ENCODE peak calls at places on chromosome 22, in nine cellular contexts. L, H, J, W, K, B, P, M and C are unnamed samples.
A peak's percentile ranks its signal among the peaks of the same experiment; 100 is the strongest.

GRCh38 chr22:46586123-46586519 is 34.1 kb upstream of the GRAMD4 start:
- DNase-seq in L (no peak), H (no peak), J (no peak), W (peak; percentile 17), K (no peak), B (no peak), P (no peak), M (no peak), C (no peak)

GRCh38 chr22:39212721-39213376 is 31.9 kb downstream of the PDGFB start:
- DNase-seq in L (no peak), H (no peak), J (no peak), W (no peak), K (no peak), B (no peak), P (no peak), M (peak; percentile 56), C (peak; percentile 37)

GRCh38 chr22:19442166-19442565 is 5.3 kb downstream of the C22orf39 start:
- DNase-seq in L (no peak), H (no peak), J (no peak), W (no peak), K (no peak), B (no peak), P (no peak), M (no peak), C (no peak)

GRCh38 chr22:46684706-46685105 is 53.3 kb downstream of the CERK start:
- DNase-seq in L (no peak), H (peak; percentile 51), J (no peak), W (no peak), K (no peak), B (no peak), P (no peak), M (no peak), C (no peak)

GRCh38 chr22:30947821-30948454 is 20.6 kb downstream of the MORC2 start:
- DNase-seq in L (no peak), H (no peak), J (peak; percentile 36), W (no peak), K (peak; percentile 15), B (peak; percentile 70), P (no peak), M (no peak), C (peak; percentile 70)

GRCh38 chr22:29334696-29335344 is 19.3 kb upstream of the RASL10A start:
- DNase-seq in L (no peak), H (no peak), J (no peak), W (no peak), K (no peak), B (no peak), P (no peak), M (no peak), C (no peak)

GRCh38 chr22:19844423-19845368 is 10.0 kb downstream of the GNB1L start:
- DNase-seq in L (peak; percentile 61), H (no peak), J (no peak), W (peak; percentile 58), K (no peak), B (peak; percentile 40), P (no peak), M (no peak), C (peak; percentile 50)

GRCh38 chr22:30432096-30432495 is 6.5 kb downstream of the MTFP1 start:
- DNase-seq in L (no peak), H (no peak), J (no peak), W (no peak), K (no peak), B (no peak), P (no peak), M (no peak), C (no peak)

GRCh38 chr22:26975381-26975780 is 318.0 kb downstream of the MIAT start:
- DNase-seq in L (no peak), H (no peak), J (no peak), W (no peak), K (no peak), B (no peak), P (no peak), M (no peak), C (peak; percentile 22)

GRCh38 chr22:26977741-26978140 is 320.4 kb downstream of the MIAT start:
- DNase-seq in L (no peak), H (no peak), J (no peak), W (no peak), K (peak; percentile 20), B (no peak), P (no peak), M (no peak), C (no peak)

GRCh38 chr22:26979294-26979693 is 321.9 kb downstream of the MIAT start:
- DNase-seq in L (no peak), H (no peak), J (no peak), W (no peak), K (no peak), B (no peak), P (no peak), M (no peak), C (no peak)

GRCh38 chr22:26974914-26975313 is 317.5 kb downstream of the MIAT start:
- DNase-seq in L (no peak), H (no peak), J (no peak), W (no peak), K (no peak), B (no peak), P (no peak), M (no peak), C (no peak)

DNA sequence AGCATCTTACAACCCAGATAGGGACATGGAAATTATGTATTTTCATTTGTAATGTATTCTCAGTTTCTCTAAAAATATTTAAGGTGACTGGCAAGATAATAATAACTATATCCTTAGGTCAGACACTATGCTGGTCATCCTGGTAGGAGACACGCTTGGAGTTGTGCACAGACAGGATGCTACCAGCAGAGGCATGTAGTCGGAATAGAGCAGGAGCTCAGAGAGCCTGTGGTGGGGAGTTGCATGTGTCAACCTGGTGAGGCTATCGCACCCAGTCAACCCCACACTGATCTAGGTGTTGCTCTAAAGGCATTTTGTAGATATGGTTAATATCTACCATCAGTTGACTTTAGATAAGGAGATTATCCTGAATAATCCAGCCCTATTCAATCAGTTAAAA is 318.5 kb downstream of the MIAT start:
- DNase-seq in L (no peak), H (no peak), J (no peak), W (no peak), K (no peak), B (no peak), P (no peak), M (no peak), C (no peak)
- TF ChIP-seq CTCF in L (no peak), H (no peak), J (no peak), W (no peak), K (no peak), B (no peak), P (no peak), M (no peak), C (no peak)

GRCh38 chr22:44407404-44408226 is 90.4 kb downstream of the RTL6 start:
- DNase-seq in L (peak; percentile 33), H (no peak), J (no peak), W (no peak), K (no peak), B (no peak), P (no peak), M (no peak), C (no peak)

GRCh38 chr22:44410396-44411056 is 87.5 kb downstream of the RTL6 start:
- DNase-seq in L (peak; percentile 43), H (no peak), J (no peak), W (no peak), K (no peak), B (no peak), P (no peak), M (no peak), C (peak; percentile 52)

GRCh38 chr22:44408227-44409192 is 89.5 kb downstream of the RTL6 start:
- DNase-seq in L (peak; percentile 20), H (no peak), J (no peak), W (no peak), K (no peak), B (no peak), P (no peak), M (no peak), C (no peak)

GRCh38 chr22:44409691-44410316 is 88.2 kb downstream of the RTL6 start:
- DNase-seq in L (peak; percentile 37), H (no peak), J (no peak), W (no peak), K (no peak), B (no peak), P (no peak), M (no peak), C (no peak)

DNA sequence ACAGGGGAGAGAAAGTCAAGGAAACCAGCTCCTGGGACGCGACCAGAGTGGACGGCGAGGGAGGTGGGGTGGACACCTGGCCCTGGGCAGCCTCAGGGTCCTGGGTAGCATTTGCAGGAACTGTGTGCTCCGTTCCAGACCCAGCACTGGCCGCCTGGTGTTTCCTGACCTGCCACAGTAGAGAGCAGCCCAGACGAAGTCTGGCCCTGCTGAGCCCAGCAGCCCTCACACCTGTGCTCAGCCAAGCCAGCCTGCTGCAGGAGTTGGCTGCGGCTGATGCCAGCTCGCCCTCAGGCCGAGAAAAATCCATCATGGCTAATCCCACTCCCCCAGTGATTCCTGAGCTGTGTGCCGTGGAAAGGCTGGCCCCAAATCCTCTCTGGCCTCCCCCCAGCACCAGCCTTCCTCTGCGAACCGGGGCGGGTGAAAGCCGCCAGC is 88.8 kb downstream of the RTL6 start:
- DNase-seq in L (peak; percentile 33), H (no peak), J (no peak), W (no peak), K (no peak), B (no peak), P (no peak), M (no peak), C (no peak)
- TF ChIP-seq CTCF in L (no peak), H (no peak), J (no peak), W (no peak), K (no peak), B (no peak), P (no peak), M (no peak), C (no peak)

DNA sequence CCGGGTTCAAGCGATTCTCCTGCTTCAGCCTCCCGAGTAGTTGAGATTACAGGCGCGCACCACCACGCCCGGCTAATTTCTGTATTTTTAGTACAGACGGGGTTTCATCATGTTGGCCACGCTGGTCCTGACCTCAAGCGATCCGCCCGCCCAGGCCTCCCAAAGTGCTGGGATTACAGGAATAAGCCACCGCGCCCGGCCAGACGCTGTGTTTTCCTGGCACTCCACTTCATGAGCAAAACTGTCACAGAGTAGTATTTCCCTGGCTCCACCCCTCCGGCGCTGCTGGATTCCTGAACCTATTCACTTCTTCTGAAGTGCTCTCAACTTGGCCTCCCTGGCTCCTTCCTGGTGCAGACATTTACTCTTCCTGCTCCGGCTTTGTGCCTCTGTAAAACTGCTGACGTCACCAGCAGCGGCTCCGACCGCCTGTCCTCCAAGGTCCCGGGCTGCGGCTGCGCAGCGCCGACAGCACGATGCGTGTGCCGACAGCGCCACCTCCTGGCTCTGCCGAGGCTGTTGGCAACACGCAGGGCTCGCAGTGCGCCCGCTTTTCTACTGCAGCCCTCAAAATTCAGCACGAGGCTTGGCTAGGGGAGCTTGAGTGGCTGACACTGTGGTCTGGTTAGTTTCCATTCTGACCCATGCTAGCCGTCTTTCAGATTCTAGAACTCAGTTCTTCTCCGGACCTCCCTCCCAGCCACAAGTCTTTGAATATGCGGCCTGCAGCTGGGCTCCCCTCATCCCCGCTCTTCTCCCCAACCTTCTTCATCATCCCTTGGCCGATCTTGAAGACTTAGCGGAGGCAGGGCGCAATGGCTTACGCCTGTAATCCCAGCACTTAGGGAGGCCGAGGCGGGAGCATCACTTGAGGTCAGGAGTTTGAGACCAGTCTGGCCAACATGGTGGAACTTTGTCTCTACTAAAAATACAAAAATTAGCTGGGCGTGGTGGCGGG is 36.6 kb downstream of the APOL3 start:
- DNase-seq in L (peak; percentile 92), H (peak; percentile 85), J (peak; percentile 87), W (peak; percentile 96), K (peak; percentile 94), B (peak; percentile 93), P (peak; percentile 70), M (peak; percentile 93), C (peak; percentile 91)
- TF ChIP-seq CTCF in L (peak; percentile 98), H (peak; percentile 59), J (peak; percentile 98), W (peak; percentile 99), K (peak; percentile 97), B (peak; percentile 99), P (peak; percentile 94), M (peak; percentile 97), C (peak; percentile 99)

GRCh38 chr22:33866521-33866920 is 53.8 kb downstream of the LARGE1 start:
- DNase-seq in L (no peak), H (no peak), J (no peak), W (no peak), K (no peak), B (no peak), P (no peak), M (no peak), C (no peak)

GRCh38 chr22:33865248-33865647 is 55.0 kb downstream of the LARGE1 start:
- DNase-seq in L (no peak), H (no peak), J (no peak), W (no peak), K (no peak), B (no peak), P (no peak), M (no peak), C (no peak)

GRCh38 chr22:33864723-33865130 is 55.5 kb downstream of the LARGE1 start:
- DNase-seq in L (no peak), H (no peak), J (no peak), W (peak; percentile 43), K (no peak), B (peak; percentile 36), P (no peak), M (no peak), C (no peak)

GRCh38 chr22:33865996-33866395 is 54.3 kb downstream of the LARGE1 start:
- DNase-seq in L (no peak), H (no peak), J (no peak), W (no peak), K (no peak), B (no peak), P (no peak), M (no peak), C (no peak)

DNA sequence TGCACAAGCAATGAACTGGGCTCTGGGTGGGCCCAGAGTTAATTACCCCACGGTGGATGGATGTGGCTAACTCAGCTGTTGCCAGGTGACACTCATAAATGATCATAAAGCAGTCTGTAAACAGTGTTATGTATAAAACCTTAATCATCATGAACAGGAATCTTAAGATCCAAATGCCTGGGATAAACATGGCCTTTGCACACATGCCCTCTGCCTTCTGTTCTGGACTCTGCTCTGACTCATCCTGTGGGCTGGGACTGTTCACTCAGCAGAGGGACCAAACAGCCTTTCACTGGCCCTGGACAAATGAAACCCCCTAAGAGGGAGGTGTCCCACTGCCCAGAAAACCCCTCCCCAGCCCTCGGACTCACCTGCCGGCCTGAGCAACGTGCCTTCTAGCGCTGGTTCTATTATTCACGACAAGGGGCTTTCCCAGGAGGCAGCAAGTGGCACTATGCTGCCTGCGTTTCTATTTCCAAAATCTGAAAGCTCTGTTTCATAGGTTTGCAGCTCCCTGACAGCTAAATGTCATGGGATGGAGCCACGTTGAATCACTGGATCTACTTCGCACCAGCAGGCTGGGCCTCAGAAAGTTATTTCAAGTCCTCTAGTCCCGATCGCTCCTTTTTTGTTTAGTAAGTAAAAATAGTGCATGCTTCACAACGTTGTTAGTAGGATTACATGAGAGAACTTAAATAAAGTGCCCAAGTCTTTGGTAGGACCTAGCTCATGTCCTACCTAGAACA is 53.0 kb downstream of the LARGE1 start:
- DNase-seq in L (no peak), H (no peak), J (no peak), W (peak; percentile 36), K (no peak), B (peak; percentile 77), P (no peak), M (no peak), C (no peak)
- TF ChIP-seq CTCF in L (no peak), H (no peak), J (no peak), W (no peak), K (no peak), B (no peak), P (no peak), M (no peak), C (no peak)